ENCODE peak calls at places on chromosome 10, in ten cellular contexts. A, K, O, W, D, G, S, C, T and H are unnamed samples.

GRCh38 chr10:132893090-132893489 is 49.3 kb downstream of the CFAP46 start:
- DNase-seq in A (no peak), K (peak), O (peak), W (no peak), D (no peak), G (no peak), S (no peak), C (no peak), T (no peak), H (no peak)

GRCh38 chr10:5975641-5976473 is 1.5 kb downstream of the IL15RA start:
- DNase-seq in A (peak), K (peak), O (peak), W (peak), D (no peak), G (no peak), S (no peak), C (no peak), T (peak), H (peak)

GRCh38 chr10:3354171-3354570 is 181.6 kb upstream of the PITRM1 start:
- DNase-seq in A (no peak), K (no peak), O (no peak), W (no peak), D (no peak), G (no peak), S (no peak), C (no peak), T (no peak), H (no peak)

GRCh38 chr10:47027108-47027811 is 116.0 kb downstream of the PTPN20 start:
- DNase-seq in A (no peak), K (peak), O (peak), W (peak), D (no peak), G (no peak), S (no peak), C (no peak), T (no peak), H (no peak)

GRCh38 chr10:70832852-70833542 is 17.2 kb downstream of the SGPL1 start:
- DNase-seq in A (no peak), K (no peak), O (no peak), W (no peak), D (no peak), G (no peak), S (no peak), C (no peak), T (no peak), H (no peak)

GRCh38 chr10:115977855-115978254 is 295.2 kb downstream of the GFRA1 start:
- DNase-seq in A (no peak), K (no peak), O (peak), W (no peak), D (no peak), G (no peak), S (no peak), C (no peak), T (no peak), H (no peak)

GRCh38 chr10:71075759-71076472 is 136.5 kb upstream of the UNC5B start:
- DNase-seq in A (no peak), K (peak), O (peak), W (no peak), D (no peak), G (no peak), S (no peak), C (no peak), T (no peak), H (no peak)

GRCh38 chr10:5876181-5876768 is 13.4 kb downstream of the ANKRD16 start:
- DNase-seq in A (no peak), K (no peak), O (no peak), W (no peak), D (no peak), G (no peak), S (no peak), C (no peak), T (no peak), H (no peak)

GRCh38 chr10:87915406-87915805 is 52.0 kb downstream of the PTEN start:
- DNase-seq in A (no peak), K (no peak), O (no peak), W (no peak), D (no peak), G (no peak), S (no peak), C (no peak), T (no peak), H (no peak)

GRCh38 chr10:104209575-104210198 is 22.5 kb downstream of the CFAP43 start:
- DNase-seq in A (no peak), K (no peak), O (no peak), W (no peak), D (peak), G (peak), S (peak), C (no peak), T (no peak), H (peak)

GRCh38 chr10:78335691-78336401 is 302.2 kb downstream of the RPS24 start:
- DNase-seq in A (peak), K (no peak), O (peak), W (no peak), D (no peak), G (no peak), S (no peak), C (no peak), T (no peak), H (peak)

GRCh38 chr10:117005454-117006055 is 568 bp upstream of the SHTN1 start:
- DNase-seq in A (no peak), K (peak), O (no peak), W (no peak), D (peak), G (peak), S (peak), C (no peak), T (no peak), H (no peak)

GRCh38 chr10:5582736-5583135 is 58.0 kb downstream of the CALML3 start:
- DNase-seq in A (no peak), K (no peak), O (no peak), W (no peak), D (no peak), G (no peak), S (peak), C (no peak), T (no peak), H (no peak)

DNA sequence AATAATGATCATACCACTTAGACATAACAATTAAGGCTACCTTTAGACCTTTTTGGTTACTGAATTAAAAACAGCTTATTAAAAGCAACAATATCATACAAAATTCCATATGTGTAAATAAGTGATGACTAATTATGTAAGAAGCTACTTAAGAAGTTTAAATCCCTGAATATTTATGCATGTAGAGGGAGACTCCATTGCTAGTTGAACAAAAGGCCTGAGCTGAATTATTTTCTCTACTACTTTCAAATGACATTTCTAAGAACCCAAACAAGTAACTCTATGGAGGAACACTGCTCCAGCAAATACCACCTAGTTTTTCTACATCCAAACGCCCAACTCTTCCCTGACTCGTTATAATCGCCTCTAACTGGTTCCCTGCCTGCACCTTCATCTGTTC is 31.5 kb downstream of the EPC1 start:
- DNase-seq in A (no peak), K (no peak), O (no peak), W (no peak), D (no peak), G (no peak), S (no peak), C (no peak), T (no peak), H (no peak)
- TF ChIP-seq EP300 in A (no peak), K (no peak), O (no peak), W (no peak), D (no peak), G (no peak), S (no peak), C (no peak), T (no peak), H (no peak)

DNA sequence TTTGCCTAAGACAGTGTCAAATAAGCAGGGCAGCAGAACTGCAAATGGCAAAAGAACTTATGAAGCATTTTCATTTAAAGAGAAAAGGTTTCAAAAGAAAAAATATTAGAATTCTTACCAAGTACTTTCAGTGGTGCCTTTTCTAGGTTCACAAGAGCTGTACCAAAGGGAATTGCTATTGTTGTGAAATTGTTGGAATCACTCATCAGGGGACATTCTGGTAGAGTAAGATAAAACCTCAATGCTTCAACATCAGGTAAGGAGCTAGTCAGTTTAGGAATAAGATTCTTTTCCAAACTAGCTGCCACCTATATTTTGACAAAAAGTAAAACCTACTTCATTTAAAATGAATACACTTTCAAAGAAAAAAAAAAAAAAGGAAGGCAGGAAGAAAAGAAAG is 85.0 kb downstream of the HERC4 start:
- DNase-seq in A (no peak), K (no peak), O (no peak), W (no peak), D (no peak), G (no peak), S (no peak), C (no peak), T (no peak), H (no peak)
- TF ChIP-seq EP300 in A (no peak), K (no peak), O (no peak), W (no peak), D (no peak), G (no peak), S (no peak), C (no peak), T (no peak), H (no peak)

GRCh38 chr10:18332048-18332447 is 191.8 kb downstream of the CACNB2 start:
- DNase-seq in A (no peak), K (no peak), O (no peak), W (no peak), D (no peak), G (no peak), S (no peak), C (no peak), T (no peak), H (no peak)
- TF ChIP-seq EP300 in A (no peak), K (no peak), O (no peak), W (no peak), D (no peak), G (no peak), S (no peak), C (no peak), T (no peak), H (no peak)

GRCh38 chr10:325282-325681 is 190.0 kb downstream of the ZMYND11 start:
- DNase-seq in A (no peak), K (no peak), O (no peak), W (no peak), D (no peak), G (no peak), S (no peak), C (no peak), T (no peak), H (no peak)

GRCh38 chr10:320787-321186 is 185.5 kb downstream of the ZMYND11 start:
- DNase-seq in A (no peak), K (no peak), O (no peak), W (no peak), D (no peak), G (no peak), S (no peak), C (no peak), T (no peak), H (no peak)

GRCh38 chr10:324593-324992 is 189.3 kb downstream of the ZMYND11 start:
- DNase-seq in A (no peak), K (no peak), O (no peak), W (no peak), D (no peak), G (no peak), S (no peak), C (peak), T (no peak), H (no peak)

GRCh38 chr10:326350-326749 is 191.1 kb downstream of the ZMYND11 start:
- DNase-seq in A (no peak), K (no peak), O (no peak), W (no peak), D (no peak), G (no peak), S (no peak), C (no peak), T (no peak), H (no peak)

GRCh38 chr10:323651-324293 is 188.5 kb downstream of the ZMYND11 start:
- DNase-seq in A (peak), K (peak), O (peak), W (peak), D (peak), G (peak), S (no peak), C (peak), T (peak), H (peak)
- TF ChIP-seq EP300 in A (no peak), K (no peak), O (no peak), W (no peak), D (no peak), G (no peak), S (no peak), C (no peak), T (no peak), H (peak)

GRCh38 chr10:82358486-82359097 is 483.6 kb downstream of the NRG3 start:
- DNase-seq in A (no peak), K (no peak), O (no peak), W (no peak), D (no peak), G (no peak), S (no peak), C (no peak), T (no peak), H (no peak)
- TF ChIP-seq EP300 in A (no peak), K (no peak), O (no peak), W (no peak), D (no peak), G (no peak), S (no peak), C (no peak), T (no peak), H (no peak)

DNA sequence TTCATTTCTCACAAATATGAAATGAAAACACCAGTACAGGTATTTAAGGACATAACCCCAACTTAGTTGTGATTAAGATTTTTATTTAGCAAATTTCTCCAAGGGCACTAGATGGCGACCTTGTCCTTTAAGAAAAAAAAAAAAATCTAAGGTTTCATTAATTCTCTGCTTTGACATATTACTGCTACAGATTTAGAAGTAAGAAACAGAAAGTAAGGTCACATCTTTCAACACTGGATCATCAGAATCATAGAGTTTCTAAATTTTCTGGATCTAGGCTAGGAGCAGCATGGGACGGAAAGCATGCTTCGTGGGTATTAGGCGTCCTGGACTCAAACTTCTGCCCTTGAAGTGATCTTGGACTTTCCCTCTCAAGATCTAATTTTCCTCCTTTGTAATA is 85.5 kb upstream of the PRKG1 start:
- DNase-seq in A (no peak), K (no peak), O (no peak), W (no peak), D (no peak), G (no peak), S (no peak), C (no peak), T (no peak), H (no peak)
- TF ChIP-seq EP300 in A (no peak), K (no peak), O (no peak), W (no peak), D (no peak), G (no peak), S (no peak), C (no peak), T (no peak), H (no peak)

GRCh38 chr10:123912466-123913201 is 21.0 kb upstream of the CPXM2 start:
- DNase-seq in A (no peak), K (no peak), O (no peak), W (no peak), D (no peak), G (no peak), S (no peak), C (no peak), T (no peak), H (no peak)
- TF ChIP-seq EP300 in A (no peak), K (no peak), O (no peak), W (no peak), D (no peak), G (no peak), S (no peak), C (no peak), T (no peak), H (no peak)

GRCh38 chr10:95071107-95071660 is 1.9 kb upstream of the CYP2C8 start:
- DNase-seq in A (no peak), K (no peak), O (no peak), W (no peak), D (no peak), G (no peak), S (no peak), C (no peak), T (no peak), H (no peak)

GRCh38 chr10:95069286-95069685 is at the start of gene CYP2C8:
- DNase-seq in A (no peak), K (no peak), O (no peak), W (no peak), D (no peak), G (no peak), S (no peak), C (no peak), T (no peak), H (no peak)
- TF ChIP-seq EP300 in A (no peak), K (no peak), O (no peak), W (no peak), D (no peak), G (no peak), S (no peak), C (no peak), T (no peak), H (no peak)

DNA sequence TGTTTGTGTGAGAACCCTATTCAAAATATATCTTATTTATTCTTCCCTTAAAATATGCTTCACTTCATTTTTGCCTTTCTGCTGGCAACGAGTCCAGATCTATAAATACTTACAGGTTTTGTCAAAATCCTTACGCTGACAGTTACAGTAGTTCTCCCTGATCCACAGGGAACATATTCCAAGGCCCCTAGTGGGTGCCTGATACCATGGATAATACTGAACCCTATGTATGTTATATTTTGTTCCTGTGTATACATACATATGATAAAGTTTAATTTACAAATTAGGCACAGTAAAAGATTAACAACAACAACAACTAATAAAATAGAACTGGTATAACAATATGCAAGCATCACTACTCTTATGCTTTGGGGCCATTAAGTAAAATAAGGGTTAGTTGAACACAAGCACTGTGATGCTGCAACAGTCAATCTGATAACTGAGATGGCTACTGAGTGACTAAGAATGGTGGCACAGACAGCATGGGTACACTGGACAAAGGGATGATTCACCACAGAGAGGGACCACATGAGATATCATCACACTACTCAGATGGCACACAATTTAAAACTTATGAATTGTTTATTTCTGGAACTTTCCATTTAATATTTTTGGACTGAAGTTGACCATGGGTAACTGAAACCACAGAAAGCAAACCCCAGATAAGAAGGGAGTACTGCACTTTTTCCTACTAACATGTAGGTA is 29.4 kb upstream of the PCGF5 start:
- DNase-seq in A (no peak), K (no peak), O (no peak), W (no peak), D (no peak), G (no peak), S (no peak), C (no peak), T (no peak), H (no peak)
- TF ChIP-seq EP300 in A (no peak), K (no peak), O (no peak), W (no peak), D (no peak), G (no peak), S (no peak), C (no peak), T (no peak), H (no peak)

GRCh38 chr10:36882781-36883180 is 242.6 kb upstream of the ANKRD30A start:
- DNase-seq in A (no peak), K (no peak), O (no peak), W (no peak), D (no peak), G (no peak), S (no peak), C (no peak), T (no peak), H (no peak)

GRCh38 chr10:36885746-36886145 is 239.7 kb upstream of the ANKRD30A start:
- DNase-seq in A (no peak), K (no peak), O (no peak), W (no peak), D (no peak), G (no peak), S (no peak), C (no peak), T (no peak), H (no peak)

GRCh38 chr10:36886303-36886891 is 239.0 kb upstream of the ANKRD30A start:
- DNase-seq in A (no peak), K (no peak), O (no peak), W (no peak), D (no peak), G (no peak), S (no peak), C (no peak), T (no peak), H (no peak)

DNA sequence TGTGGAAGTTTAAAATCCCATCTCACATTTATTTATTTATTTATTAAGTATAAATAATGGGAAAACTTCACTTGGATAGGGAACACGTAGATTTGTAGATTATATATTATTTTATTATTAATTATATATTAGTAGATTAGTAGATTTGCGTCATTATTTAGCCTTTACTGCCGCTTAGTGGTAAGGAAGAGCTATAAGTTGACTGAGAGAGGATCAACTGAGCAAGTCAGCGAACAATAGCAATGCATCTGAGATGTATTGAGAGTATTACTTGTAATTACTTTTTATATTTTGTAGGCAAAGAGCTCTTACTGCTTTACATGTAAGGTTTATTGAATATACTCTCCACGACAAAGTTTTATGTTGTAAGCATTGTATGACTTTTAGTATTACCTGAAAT is 244.5 kb upstream of the ANKRD30A start:
- DNase-seq in A (no peak), K (no peak), O (no peak), W (no peak), D (peak), G (peak), S (no peak), C (no peak), T (no peak), H (no peak)
- TF ChIP-seq EP300 in A (no peak), K (no peak), O (no peak), W (no peak), D (no peak), G (no peak), S (no peak), C (no peak), T (no peak), H (no peak)